ENCODE peak calls at places on chromosomes 12 and 14, in six cellular contexts. N is endodermal cell; T is fibroblast of pulmonary artery; B is CD4-positive, CD25-positive, alpha-beta regulatory T cell; A is cardiac fibroblast; W is A549. Y is an unnamed sample.

GRCh38 chr14:65297744-65298143 is 114.8 kb upstream of the FUT8 start:
- DNase-seq in W (peak; percentile 30), T (no peak), A (no peak), B (no peak), N (no peak), Y (no peak)

GRCh38 chr12:96026331-96026730 is 9.1 kb downstream of the LTA4H start:
- DNase-seq in N (no peak), W (no peak), B (no peak), T (peak; percentile 20), A (no peak), Y (no peak)

GRCh38 chr14:23559010-23559920 is 3.2 kb downstream of the THTPA start:
- DNase-seq in W (peak; percentile 72), T (peak; percentile 67), A (peak; percentile 72), N (peak; percentile 90), B (peak; percentile 50), Y (no peak)

GRCh38 chr14:77849711-77850110 is 49.8 kb downstream of the ADCK1 start:
- DNase-seq in A (peak; percentile 4), W (no peak), T (no peak), B (no peak), N (no peak), Y (no peak)

GRCh38 chr12:47730341-47730744 is 5.1 kb upstream of the ENDOU start:
- DNase-seq in N (no peak), T (no peak), W (no peak), A (peak; percentile 14), B (no peak), Y (no peak)

GRCh38 chr14:36271939-36272907 is 48.2 kb downstream of the MBIP start:
- DNase-seq in B (no peak), W (no peak), N (no peak), T (peak; percentile 7), A (peak; percentile 9), Y (no peak)

GRCh38 chr12:50240096-50240791 is 43.1 kb downstream of the LIMA1 start:
- DNase-seq in N (no peak), B (no peak), W (no peak), A (no peak), T (no peak), Y (no peak)

GRCh38 chr12:120283318-120283717 is 8.4 kb downstream of the RNU4-2 start:
- DNase-seq in T (peak; percentile 29), B (no peak), A (no peak), N (peak; percentile 81), W (no peak), Y (no peak)

GRCh38 chr12:10189653-10190052 is 10.8 kb downstream of the TMEM52B start:
- DNase-seq in T (peak; percentile 7), B (no peak), A (no peak), N (peak; percentile 63), W (no peak), Y (no peak)

GRCh38 chr14:69963966-69964365 is 84.8 kb downstream of the SMOC1 start:
- DNase-seq in A (no peak), W (no peak), B (no peak), N (no peak), T (no peak), Y (no peak)

GRCh38 chr12:107344035-107344808 is 250.9 kb upstream of the CRY1 start:
- DNase-seq in N (peak; percentile 64), T (no peak), A (peak; percentile 64), W (peak; percentile 95), B (no peak), Y (no peak)

GRCh38 chr12:69821441-69822204 is 3.4 kb upstream of the MYRFL start:
- DNase-seq in A (peak; percentile 76), B (no peak), N (no peak), T (peak; percentile 88), W (no peak), Y (no peak)

GRCh38 chr12:67842124-67842523 is 147.1 kb upstream of the IFNG-AS1 start:
- DNase-seq in T (no peak), A (no peak), W (no peak), N (no peak), B (no peak), Y (no peak)

GRCh38 chr14:101322223-101322622 is 239.1 kb upstream of the DIO3 start:
- DNase-seq in N (no peak), W (no peak), B (no peak), A (no peak), T (no peak), Y (no peak)

GRCh38 chr12:26831959-26832816 is 806 bp downstream of the ITPR2 start:
- DNase-seq in B (peak; percentile 46), W (peak; percentile 68), T (peak; percentile 82), N (peak; percentile 87), A (peak; percentile 88), Y (peak; percentile 52)

GRCh38 chr12:70628701-70629480 is 8.3 kb downstream of the PTPRB start:
- DNase-seq in W (no peak), T (no peak), A (no peak), N (no peak), B (no peak), Y (no peak)

GRCh38 chr12:32053881-32054624 is 52.6 kb upstream of the BICD1 start:
- DNase-seq in B (no peak), T (no peak), W (no peak), A (no peak), N (no peak), Y (peak; percentile 98)

GRCh38 chr14:36580856-36581831 is 1.3 kb downstream of the NKX2-8 start:
- DNase-seq in W (peak; percentile 45), T (peak; percentile 23), N (peak; percentile 87), B (no peak), A (peak; percentile 45), Y (no peak)

GRCh38 chr14:101506211-101506920 is 54.9 kb upstream of the DIO3 start:
- DNase-seq in T (no peak), W (no peak), A (no peak), N (peak; percentile 34), B (no peak), Y (no peak)

GRCh38 chr12:56529656-56530055 is 8.0 kb downstream of the RBMS2 start:
- DNase-seq in B (no peak), W (no peak), N (no peak), T (peak; percentile 36), A (peak; percentile 58), Y (no peak)

GRCh38 chr12:51980051-51980808 is 26.5 kb upstream of the TAMALIN start:
- DNase-seq in T (peak; percentile 81), W (peak; percentile 92), A (peak; percentile 77), N (peak; percentile 90), B (peak; percentile 48), Y (peak; percentile 57)

GRCh38 chr14:96016761-96017160 is 22.4 kb upstream of the C14orf132 start:
- DNase-seq in W (no peak), N (peak; percentile 71), T (no peak), B (no peak), A (no peak), Y (no peak)

GRCh38 chr12:107439101-107439738 is 246.4 kb upstream of the PWP1 start:
- DNase-seq in A (no peak), B (no peak), T (no peak), N (peak; percentile 64), W (no peak), Y (no peak)

GRCh38 chr12:4027412-4027811 is 154.2 kb upstream of the PARP11 start:
- DNase-seq in T (no peak), A (no peak), B (peak; percentile 15), W (no peak), N (no peak), Y (no peak)

GRCh38 chr14:56490379-56490778 is 89.2 kb upstream of the TMEM260 start:
- DNase-seq in W (no peak), B (no peak), T (peak; percentile 57), N (no peak), A (peak; percentile 63), Y (peak; percentile 43)

GRCh38 chr14:99532310-99532709 is 51.1 kb downstream of the CCNK start:
- DNase-seq in T (no peak), A (no peak), N (no peak), B (no peak), W (no peak), Y (no peak)

GRCh38 chr14:50229646-50230045 is 1.7 kb downstream of the SOS2 start:
- DNase-seq in B (no peak), N (no peak), T (no peak), W (no peak), A (no peak), Y (no peak)
- H3K4me3 ChIP-seq in B (peak overlapping the region; percentile 87), N (peak overlapping the region; percentile 98), T (peak overlapping the region; percentile 79), W (peak overlapping the region; percentile 90), A (peak overlapping the region; percentile 75), Y (no peak overlapping the region)

DNA sequence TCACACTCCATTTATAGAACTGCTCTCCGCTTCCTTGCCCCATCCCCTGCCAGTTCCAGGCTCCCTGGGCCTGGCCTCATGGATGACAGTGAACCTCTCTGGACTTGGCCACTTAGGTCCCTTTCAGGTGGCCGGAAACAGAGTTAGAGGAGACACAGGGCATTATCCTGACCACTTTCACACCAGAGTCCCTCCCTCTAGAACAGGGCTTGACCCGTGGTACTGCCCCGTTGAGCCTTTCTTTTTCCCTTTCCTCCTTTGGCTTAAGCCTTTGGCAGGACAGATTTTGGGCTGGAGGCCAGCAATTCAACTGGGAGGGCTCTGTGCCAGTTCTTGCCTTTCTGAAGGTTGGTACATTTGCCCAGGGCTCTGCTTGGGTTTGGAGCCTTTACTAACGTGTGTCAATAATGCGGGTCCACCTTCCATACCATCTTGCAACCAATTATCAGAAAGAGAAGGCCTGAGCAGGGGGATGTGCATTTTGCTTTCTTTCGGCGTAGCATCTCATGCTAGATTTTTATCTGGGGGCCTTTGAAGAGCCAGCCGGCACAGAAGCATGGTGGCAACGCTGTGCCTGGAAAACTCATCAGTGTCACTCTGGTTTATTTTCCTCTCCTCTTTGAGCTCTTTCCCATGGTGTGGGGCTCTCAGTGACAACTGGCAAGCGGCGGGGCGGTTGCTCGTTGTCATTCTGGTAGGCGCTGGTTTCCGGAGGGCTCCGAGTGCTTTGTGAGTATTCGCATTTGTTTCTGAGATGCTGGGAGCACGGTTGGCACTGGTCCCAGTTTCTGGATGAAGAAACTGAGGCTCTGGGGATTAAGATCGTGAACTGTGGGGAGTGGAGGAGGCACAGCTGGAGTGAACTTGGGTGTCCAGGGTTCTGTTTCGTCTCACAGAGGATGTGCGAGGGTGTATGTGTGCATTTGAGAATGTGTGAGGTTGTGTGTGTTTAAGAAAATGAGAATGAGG is 23.0 kb downstream of the TPCN1 start:
- DNase-seq in N (peak; percentile 53), B (no peak), A (peak; percentile 59), T (peak; percentile 49), W (no peak), Y (no peak)
- H3K4me3 ChIP-seq in N (no peak overlapping the region), B (no peak overlapping the region), A (no peak overlapping the region), T (no peak overlapping the region), W (no peak overlapping the region), Y (no peak overlapping the region)

DNA sequence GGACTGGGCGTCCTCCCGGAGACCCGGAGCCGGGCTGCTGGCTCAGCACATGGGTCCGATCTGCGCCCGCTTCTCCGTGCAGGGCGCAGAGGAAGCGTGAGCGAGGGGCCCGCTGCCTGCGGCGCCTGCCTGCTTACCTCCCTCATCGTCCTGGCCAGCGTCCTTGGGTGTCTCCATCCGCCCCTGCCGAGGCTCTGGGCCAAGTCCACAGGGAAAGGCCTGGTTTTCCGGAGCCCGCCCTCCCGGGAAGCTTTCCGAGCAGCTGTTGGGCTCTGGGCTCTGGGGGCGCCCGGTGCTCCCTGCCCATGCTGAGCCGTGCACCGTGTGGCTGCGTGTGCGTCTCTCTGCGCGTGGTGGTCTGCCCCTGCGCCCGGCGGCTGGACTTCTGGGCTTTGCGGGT is 33.6 kb downstream of the KIF26A start:
- DNase-seq in N (no peak), W (no peak), T (no peak), B (no peak), A (no peak), Y (no peak)
- H3K4me3 ChIP-seq in N (no peak overlapping the region), W (no peak overlapping the region), T (no peak overlapping the region), B (no peak overlapping the region), A (no peak overlapping the region), Y (no peak overlapping the region)

DNA sequence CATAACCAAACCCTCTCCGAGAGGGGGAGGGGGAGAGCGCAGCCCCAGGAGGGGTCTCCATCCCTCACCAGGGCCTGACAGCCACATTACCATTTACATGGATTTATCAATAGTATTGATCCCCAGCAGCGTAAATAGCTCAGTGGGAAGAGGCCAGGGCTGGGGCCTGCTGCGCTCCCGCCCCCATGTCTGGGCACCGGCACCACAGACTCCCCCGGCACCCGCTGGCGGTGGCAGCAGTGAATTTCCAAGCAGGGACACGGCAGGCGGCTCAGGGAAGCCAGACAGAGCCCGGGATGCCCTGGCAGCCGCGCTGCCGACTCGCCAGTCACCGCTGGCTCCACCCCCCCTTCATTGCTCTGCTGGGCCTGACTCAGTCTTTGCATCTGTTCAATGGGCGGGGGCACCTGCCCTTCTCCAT is 2.3 kb downstream of the NCOR2 start:
- DNase-seq in T (no peak), A (no peak), B (no peak), N (peak; percentile 88), W (no peak), Y (no peak)
- H3K4me3 ChIP-seq in T (peak overlapping the region; percentile 88), A (peak overlapping the region; percentile 95), B (no peak overlapping the region), N (peak overlapping the region; percentile 87), W (peak overlapping the region; percentile 92), Y (no peak overlapping the region)

Y was measured in Jurkat, Clone E6-1.